ENCODE peak calls at places on chromosomes 4 and X, in four cellular contexts. G is brain microvascular endothelial cell, E is mammary epithelial cell, B is GM12865. W is an unnamed sample.

GRCh38 chrX:29699214-29699613 is 516.1 kb upstream of the MAGEB2 start:
- DNase-seq in G (no peak), B (no peak), E (no peak), W (no peak)

GRCh38 chr4:71287305-71287704 is 51.5 kb upstream of the SLC4A4 start:
- DNase-seq in E (no peak), G (no peak), B (no peak), W (no peak)

GRCh38 chr4:140533951-140534480 is 10.0 kb downstream of the ELMOD2 start:
- DNase-seq in G (no peak), B (no peak), E (no peak), W (no peak)

GRCh38 chr4:150773032-150773431 is 191.1 kb downstream of the MAB21L2 start:
- DNase-seq in B (no peak), E (no peak), G (no peak), W (no peak)

GRCh38 chrX:619812-620493 is 10.6 kb upstream of the SHOX start:
- DNase-seq in G (no peak), E (no peak), B (no peak), W (no peak)

GRCh38 chr4:76758996-76759395 is 138.9 kb downstream of the SOWAHB start:
- DNase-seq in B (peak; percentile 51), E (no peak), G (no peak), W (no peak)

GRCh38 chr4:103018391-103019318 is 850 bp downstream of the SLC9B1 start:
- DNase-seq in G (peak; percentile 9), E (no peak), B (peak; percentile 25), W (no peak)

GRCh38 chrX:9456250-9457074 is 8.4 kb upstream of the TBL1X start:
- DNase-seq in G (no peak), B (no peak), E (no peak), W (peak; percentile 16)

GRCh38 chrX:118726887-118727685 is at the start of gene IL13RA1:
- DNase-seq in B (peak; percentile 48), G (peak; percentile 58), E (peak; percentile 84), W (no peak)

GRCh38 chr4:83124079-83124780 is 9.7 kb upstream of the PLAC8 start:
- DNase-seq in B (peak; percentile 15), G (no peak), E (no peak), W (no peak)

GRCh38 chr4:137804906-137805511 is 272.7 kb upstream of the PCDH18 start:
- DNase-seq in E (no peak), G (no peak), B (no peak), W (no peak)

GRCh38 chr4:141248029-141248428 is 27.3 kb downstream of the ZNF330 start:
- DNase-seq in G (peak; percentile 74), B (no peak), E (no peak), W (no peak)

GRCh38 chr4:138835833-138836521 is 179.6 kb upstream of the NOCT start:
- DNase-seq in B (peak; percentile 13), G (peak; percentile 39), E (peak; percentile 29), W (no peak)

GRCh38 chr4:164892018-164892417 is 15.0 kb downstream of the APELA start:
- DNase-seq in G (no peak), E (no peak), B (peak; percentile 71), W (no peak)

GRCh38 chr4:17085416-17085815 is 187.0 kb upstream of the LDB2 start:
- DNase-seq in E (no peak), B (no peak), G (no peak), W (no peak)

GRCh38 chr4:8238515-8239053 is 31.0 kb upstream of the HTRA3 start:
- DNase-seq in G (no peak), E (no peak), B (no peak), W (no peak)

GRCh38 chrX:68675466-68675865 is 28.0 kb downstream of the STARD8 start:
- DNase-seq in E (no peak), B (no peak), G (no peak), W (no peak)

GRCh38 chr4:182042945-182043344 is 200.3 kb upstream of the TENM3 start:
- DNase-seq in E (peak; percentile 66), B (no peak), G (no peak), W (no peak)

GRCh38 chr4:153222790-153223417 is 18.7 kb downstream of the TRIM2 start:
- DNase-seq in B (peak; percentile 41), E (peak; percentile 41), G (no peak), W (peak; percentile 17)

GRCh38 chr4:56689231-56689630 is 8.1 kb upstream of the HOPX start:
- DNase-seq in E (no peak), B (no peak), G (no peak), W (no peak)
- TF ChIP-seq CTCF in E (no peak), B (no peak), G (no peak), W (no peak)

GRCh38 chrX:131821945-131822622 is 201.0 kb upstream of the STK26 start:
- DNase-seq in B (peak; percentile 24), G (peak; percentile 67), E (peak; percentile 69), W (no peak)
- TF ChIP-seq CTCF in B (no peak), G (peak; percentile 53), E (peak; percentile 31), W (no peak)

GRCh38 chr4:2462218-2462991 is 6.5 kb upstream of the RNF4 start:
- DNase-seq in G (peak; percentile 33), B (peak; percentile 88), E (peak; percentile 39), W (peak; percentile 71)
- TF ChIP-seq CTCF in G (peak; percentile 30), B (peak; percentile 54), E (no peak), W (peak; percentile 58)

GRCh38 chr4:15690020-15690809 is 8.6 kb downstream of the FAM200B start:
- DNase-seq in B (no peak), E (peak; percentile 88), G (peak; percentile 96), W (no peak)
- TF ChIP-seq CTCF in B (no peak), E (no peak), G (no peak), W (no peak)

GRCh38 chrX:40922307-40922706 is 162.9 kb upstream of the USP9X start:
- DNase-seq in G (peak; percentile 76), B (peak; percentile 57), E (peak; percentile 55), W (no peak)
- TF ChIP-seq CTCF in G (peak; percentile 49), B (peak; percentile 24), E (peak; percentile 39), W (no peak)

W was measured in natural killer cell.